ENCODE peak calls at places on chromosome 19, in four cellular contexts. T is bronchial epithelial cell, O is spleen, I is cardiac fibroblast. Y is an unnamed sample.

GRCh38 chr19:4831351-4832340 is at the start of gene TICAM1:
- DNase-seq in O (peak; percentile 94), T (peak; percentile 75), I (peak; percentile 65), Y (peak; percentile 69)

GRCh38 chr19:6671960-6672359 is 2.0 kb upstream of the TNFSF14 start:
- DNase-seq in I (no peak), T (no peak), O (peak; percentile 28), Y (no peak)

GRCh38 chr19:4523306-4524110 is 5.2 kb upstream of the PLIN4 start:
- DNase-seq in T (no peak), O (peak; percentile 88), I (peak; percentile 57), Y (peak; percentile 44)

GRCh38 chr19:42683917-42684513 is 56.3 kb downstream of the PSG3 start:
- DNase-seq in I (peak; percentile 36), O (no peak), T (peak; percentile 42), Y (no peak)

GRCh38 chr19:2683430-2683995 is 19.0 kb downstream of the GNG7 start:
- DNase-seq in I (no peak), T (no peak), O (no peak), Y (no peak)

GRCh38 chr19:12092065-12092867 is 27.7 kb downstream of the ZNF844 start:
- DNase-seq in T (peak; percentile 32), I (peak; percentile 92), O (peak; percentile 93), Y (peak; percentile 88)

GRCh38 chr19:13234518-13234917 is 84.3 kb downstream of the IER2 start:
- DNase-seq in I (peak; percentile 12), T (no peak), O (peak; percentile 89), Y (peak; percentile 75)

GRCh38 chr19:53333071-53333465 is 481 bp upstream of the ZNF845 start:
- DNase-seq in I (no peak), T (no peak), O (peak; percentile 85), Y (peak; percentile 70)

GRCh38 chr19:30091456-30091855 is 149.4 kb downstream of the URI1 start:
- DNase-seq in O (peak; percentile 37), I (no peak), T (no peak), Y (no peak)

GRCh38 chr19:42140125-42140754 is 8.0 kb upstream of the POU2F2 start:
- DNase-seq in I (peak; percentile 82), O (peak; percentile 80), T (peak; percentile 42), Y (peak; percentile 49)

GRCh38 chr19:45476349-45476717 is 8.5 kb downstream of the FOSB start:
- DNase-seq in I (peak; percentile 55), O (no peak), T (peak; percentile 47), Y (no peak)

GRCh38 chr19:33631628-33631995 is 9.9 kb downstream of the CHST8 start:
- DNase-seq in O (no peak), I (no peak), T (no peak), Y (no peak)

GRCh38 chr19:35264281-35265125 is 4.3 kb upstream of the USF2 start:
- DNase-seq in T (no peak), I (no peak), O (peak; percentile 53), Y (no peak)

GRCh38 chr19:41478875-41479756 is 36.2 kb downstream of the ERICH4 start:
- DNase-seq in I (peak; percentile 67), O (peak; percentile 27), T (no peak), Y (no peak)

GRCh38 chr19:36420961-36421748 is 2.7 kb upstream of the ZFP82 start:
- DNase-seq in T (no peak), I (peak; percentile 37), O (peak; percentile 68), Y (no peak)

GRCh38 chr19:19337120-19337519 is 16.5 kb downstream of the MAU2 start:
- DNase-seq in I (no peak), T (no peak), O (no peak), Y (no peak)

GRCh38 chr19:41859618-41860418 is at the start of gene RPS19:
- DNase-seq in O (peak; percentile 99), T (peak; percentile 95), I (peak; percentile 99), Y (peak; percentile 97)

GRCh38 chr19:13718733-13719132 is 45.6 kb upstream of the MRI1 start:
- DNase-seq in I (peak; percentile 64), O (no peak), T (peak; percentile 55), Y (peak; percentile 91)

GRCh38 chr19:4970558-4971423 is 1.9 kb downstream of the KDM4B start:
- DNase-seq in T (peak; percentile 22), I (peak; percentile 27), O (peak; percentile 84), Y (no peak)

GRCh38 chr19:42433503-42434260 is 6.5 kb upstream of the LIPE start:
- DNase-seq in T (peak; percentile 34), I (peak; percentile 82), O (peak; percentile 89), Y (peak; percentile 85)

GRCh38 chr19:16113727-16114126 is 2.0 kb downstream of the RAB8A start:
- DNase-seq in O (no peak), I (no peak), T (no peak), Y (no peak)

GRCh38 chr19:10603084-10603872 is 16.2 kb upstream of the AP1M2 start:
- DNase-seq in I (peak; percentile 21), O (peak; percentile 94), T (no peak), Y (no peak)

GRCh38 chr19:10672529-10673150 is 18.5 kb downstream of the ILF3 start:
- DNase-seq in I (no peak), T (no peak), O (no peak), Y (no peak)

GRCh38 chr19:18340990-18341868 is 831 bp downstream of the PGPEP1 start:
- DNase-seq in T (no peak), I (no peak), O (peak; percentile 93), Y (peak; percentile 81)

GRCh38 chr19:41447732-41448332 is 4.9 kb downstream of the ERICH4 start:
- DNase-seq in I (no peak), O (no peak), T (no peak), Y (no peak)

DNA sequence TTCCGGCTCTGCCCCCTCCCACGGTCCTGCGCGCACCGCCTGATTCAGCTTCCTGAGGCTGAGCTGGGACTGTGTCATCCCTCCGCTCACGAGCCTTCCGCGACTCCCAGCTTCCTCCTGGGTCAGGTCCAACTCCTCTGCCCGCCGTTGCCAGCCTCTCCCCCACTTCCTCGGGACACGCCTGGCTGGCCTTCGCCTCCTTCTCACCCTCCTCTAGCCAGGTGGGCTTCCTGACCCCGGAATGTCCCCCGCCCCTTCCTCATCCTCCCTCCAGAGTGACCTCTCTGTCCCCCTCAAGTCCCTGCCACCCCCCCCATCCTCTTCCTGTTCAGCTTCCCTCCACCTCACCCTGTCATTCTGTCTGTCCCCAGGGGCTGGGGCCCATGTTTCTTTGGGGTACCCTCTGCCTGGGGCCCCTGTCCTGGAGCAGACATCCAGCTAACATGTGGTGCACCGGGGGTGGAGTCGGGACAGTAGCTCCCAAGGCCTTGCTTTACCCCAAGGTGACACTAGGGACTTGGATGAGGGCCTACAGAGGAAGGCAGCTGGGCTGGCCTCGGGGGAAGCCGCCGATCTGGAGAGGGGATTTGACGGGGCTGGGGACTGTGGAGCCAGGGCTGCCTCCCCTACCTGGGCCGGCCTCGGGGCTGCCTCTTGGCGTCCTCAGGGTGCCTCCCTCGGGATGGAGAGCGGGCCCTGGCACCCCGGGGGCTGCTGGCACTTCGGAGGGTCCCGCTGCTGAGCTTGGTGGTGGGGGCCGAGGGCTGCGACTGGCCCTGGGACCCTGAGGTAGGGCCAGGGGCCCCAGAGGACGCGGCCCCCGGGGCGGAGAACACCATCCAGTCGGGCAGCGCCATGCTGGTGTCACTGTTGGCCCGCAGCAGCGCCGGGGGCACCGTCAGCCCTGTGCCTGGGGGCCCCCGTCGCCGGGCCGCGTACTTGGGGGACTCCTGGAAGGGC is 16.5 kb downstream of the SHANK1 start:
- DNase-seq in I (peak; percentile 26), O (peak; percentile 44), T (no peak), Y (no peak)
- H3K4me3 ChIP-seq in I (no peak overlapping the region), O (no peak overlapping the region), T (no peak overlapping the region), Y (no peak overlapping the region)

GRCh38 chr19:719081-719512 is 10.4 kb downstream of the PALM start:
- DNase-seq in T (no peak), I (peak; percentile 84), O (no peak), Y (no peak)
- H3K4me3 ChIP-seq in T (no peak overlapping the region), I (no peak overlapping the region), O (peak overlapping the region; percentile 0), Y (no peak overlapping the region)

DNA sequence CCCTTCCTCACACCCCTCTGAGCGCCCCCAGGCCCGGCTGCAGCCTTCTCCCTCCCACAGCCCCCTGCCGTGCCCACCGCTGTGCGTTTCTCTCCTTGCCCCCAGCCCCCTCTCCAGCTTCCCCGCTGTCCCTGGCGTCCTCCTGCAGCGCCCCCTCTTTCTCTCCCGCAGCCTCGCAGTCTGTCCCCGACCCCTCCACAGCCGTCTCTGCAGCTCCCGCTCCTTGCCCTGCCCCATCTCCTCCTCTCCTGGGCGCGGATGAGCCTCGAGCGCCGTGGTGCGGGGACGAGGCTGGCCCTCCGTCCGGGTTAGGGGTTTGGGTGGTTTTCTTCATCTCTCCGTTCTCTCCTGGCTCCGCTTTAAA is 1.1 kb downstream of the KMT5C start:
- DNase-seq in I (no peak), O (peak; percentile 83), T (no peak), Y (no peak)
- H3K4me3 ChIP-seq in I (peak overlapping the region; percentile 70), O (peak overlapping the region; percentile 48), T (peak overlapping the region; percentile 82), Y (peak overlapping the region; percentile 69)

GRCh38 chr19:44305457-44305856 is 632 bp upstream of the ZNF235 start:
- DNase-seq in O (no peak), T (no peak), I (no peak), Y (no peak)
- H3K4me3 ChIP-seq in O (peak overlapping the region; percentile 72), T (no peak overlapping the region), I (peak overlapping the region; percentile 6), Y (peak overlapping the region; percentile 68)

DNA sequence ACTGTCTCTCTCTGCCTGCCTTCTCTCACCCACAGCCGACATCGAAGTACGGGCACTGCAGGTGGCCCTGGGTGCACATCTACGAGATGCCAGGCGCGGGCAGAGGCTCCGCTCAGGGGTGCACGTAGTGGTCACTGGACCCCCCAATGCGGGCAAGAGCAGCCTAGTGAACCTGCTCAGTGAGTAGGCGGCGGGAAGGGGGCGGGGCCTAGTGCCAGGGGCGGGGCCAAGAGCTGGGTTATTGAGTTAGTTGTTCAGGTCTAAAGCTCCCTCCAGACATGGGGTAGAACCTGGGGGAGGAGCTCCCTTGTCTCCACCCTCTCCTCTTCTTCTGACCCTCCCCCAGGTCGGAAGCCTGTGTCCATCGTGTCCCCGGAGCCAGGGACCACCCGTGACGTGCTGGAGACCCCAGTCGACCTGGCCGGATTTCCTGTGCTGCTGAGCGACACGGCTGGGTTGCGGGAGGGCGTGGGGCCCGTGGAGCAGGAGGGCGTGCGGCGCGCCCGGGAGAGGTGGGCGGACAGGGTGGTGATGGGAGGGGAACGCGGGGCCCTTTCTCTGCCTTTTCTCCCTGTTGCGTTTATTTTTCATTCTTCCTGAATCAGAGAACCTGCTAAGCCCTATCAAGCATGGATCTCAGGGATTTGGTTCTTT is 1.9 kb downstream of the GTPBP3 start:
- DNase-seq in T (no peak), I (no peak), O (peak; percentile 83), Y (no peak)
- H3K4me3 ChIP-seq in T (no peak overlapping the region), I (no peak overlapping the region), O (no peak overlapping the region), Y (no peak overlapping the region)

GRCh38 chr19:48443731-48444128 is 2.1 kb upstream of the GRWD1 start:
- DNase-seq in T (no peak), O (peak; percentile 78), I (no peak), Y (no peak)
- H3K4me3 ChIP-seq in T (no peak overlapping the region), O (peak overlapping the region; percentile 33), I (no peak overlapping the region), Y (no peak overlapping the region)

GRCh38 chr19:38125238-38125637 is 98.8 kb downstream of the DPF1 start:
- DNase-seq in O (no peak), I (no peak), T (no peak), Y (no peak)
- H3K4me3 ChIP-seq in O (no peak overlapping the region), I (no peak overlapping the region), T (no peak overlapping the region), Y (no peak overlapping the region)

GRCh38 chr19:48613852-48614435 is 932 bp downstream of the FAM83E start:
- DNase-seq in T (no peak), I (no peak), O (no peak), Y (no peak)
- H3K4me3 ChIP-seq in T (peak overlapping the region; percentile 40), I (no peak overlapping the region), O (no peak overlapping the region), Y (no peak overlapping the region)

GRCh38 chr19:47027586-47028371 is 8.1 kb downstream of the NPAS1 start:
- DNase-seq in O (no peak), T (no peak), I (no peak), Y (no peak)
- H3K4me3 ChIP-seq in O (no peak overlapping the region), T (no peak overlapping the region), I (no peak overlapping the region), Y (no peak overlapping the region)

Y was measured in MG63.